ENCODE peak calls at places on chromosomes 2 and 18, in four cellular contexts. Z, G, H and P are unnamed samples.

GRCh38 chr2:152475982-152476381 is 141.0 kb downstream of the FMNL2 start:
- DNase-seq in G (no peak), H (no peak), Z (no peak), P (no peak)

GRCh38 chr2:234145511-234145910 is 95.0 kb downstream of the SPP2 start:
- DNase-seq in G (no peak), Z (no peak), H (no peak), P (no peak)

GRCh38 chr2:79982445-79982844 is 322.1 kb downstream of the LRRTM1 start:
- DNase-seq in G (peak; percentile 71), Z (no peak), H (no peak), P (no peak)

GRCh38 chr2:45595724-45596435 is 15.2 kb downstream of the SRBD1 start:
- DNase-seq in G (no peak), H (peak; percentile 65), Z (peak; percentile 76), P (no peak)

GRCh38 chr18:24023185-24023814 is 8.7 kb downstream of the TTC39C start:
- DNase-seq in H (no peak), Z (no peak), G (peak; percentile 76), P (no peak)

GRCh38 chr2:61426267-61426897 is 44.5 kb downstream of the USP34 start:
- DNase-seq in G (peak; percentile 83), H (peak; percentile 26), Z (no peak), P (no peak)

GRCh38 chr2:74562126-74562775 is 7.7 kb downstream of the DOK1 start:
- DNase-seq in G (no peak), H (no peak), Z (no peak), P (no peak)

GRCh38 chr2:240463866-240464481 is 28.5 kb downstream of the GPC1 start:
- DNase-seq in H (no peak), G (no peak), Z (no peak), P (no peak)

GRCh38 chr2:160156084-160156483 is 44.0 kb downstream of the ITGB6 start:
- DNase-seq in G (peak; percentile 42), H (no peak), Z (no peak), P (no peak)

GRCh38 chr2:53787255-53787910 is 539 bp downstream of the ERLEC1 start:
- DNase-seq in H (no peak), G (no peak), Z (peak; percentile 18), P (no peak)

GRCh38 chr2:111120253-111121027 is at the start of gene BCL2L11:
- DNase-seq in G (peak; percentile 94), H (peak; percentile 92), Z (peak; percentile 74), P (peak; percentile 97)
- TF ChIP-seq CTCF in G (peak; percentile 42), H (no peak), Z (peak; percentile 18), P (peak; percentile 37)

GRCh38 chr2:133312335-133312734 is 255.9 kb downstream of the NCKAP5 start:
- DNase-seq in G (no peak), Z (no peak), H (no peak), P (no peak)

GRCh38 chr2:133315280-133315679 is 253.0 kb downstream of the NCKAP5 start:
- DNase-seq in H (no peak), G (no peak), Z (no peak), P (no peak)

GRCh38 chr2:133317161-133317560 is 251.1 kb downstream of the NCKAP5 start:
- DNase-seq in H (no peak), Z (no peak), G (no peak), P (no peak)

DNA sequence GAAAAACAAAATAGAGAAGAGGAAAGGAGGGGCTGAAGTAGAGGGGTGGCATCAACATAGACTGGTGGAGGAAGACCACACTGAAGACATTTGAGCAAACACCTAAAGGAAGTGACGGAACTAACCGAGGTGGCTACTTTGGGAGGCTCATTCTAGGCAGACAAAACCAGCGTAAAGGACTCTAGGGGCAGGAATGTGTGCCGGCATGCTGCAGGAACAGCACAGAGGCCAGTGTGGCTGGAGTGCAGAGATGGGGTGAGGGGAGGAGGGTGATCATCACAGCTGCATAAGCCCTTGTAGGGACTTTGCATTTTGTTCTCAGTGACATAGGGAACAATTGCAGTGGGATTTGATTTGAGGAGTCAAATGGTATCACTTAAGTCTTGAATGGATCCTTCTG is 253.5 kb downstream of the NCKAP5 start:
- DNase-seq in H (no peak), Z (no peak), G (peak; percentile 44), P (no peak)
- TF ChIP-seq CTCF in H (no peak), Z (no peak), G (peak; percentile 48), P (no peak)

GRCh38 chr2:70191244-70191735 is 471 bp upstream of the C2orf42 start:
- DNase-seq in H (no peak), G (no peak), Z (no peak), P (no peak)

GRCh38 chr2:70192516-70192915 is 1.7 kb upstream of the C2orf42 start:
- DNase-seq in Z (no peak), G (no peak), H (no peak), P (no peak)

GRCh38 chr2:70188460-70188859 is 2.4 kb downstream of the C2orf42 start:
- DNase-seq in H (no peak), G (no peak), Z (no peak), P (no peak)

GRCh38 chr2:70190086-70190412 is 770 bp downstream of the C2orf42 start:
- DNase-seq in G (no peak), Z (no peak), H (no peak), P (peak; percentile 64)

GRCh38 chr2:70190413-70191243 is at the start of gene C2orf42:
- DNase-seq in H (peak; percentile 98), G (peak; percentile 97), Z (peak; percentile 96), P (peak; percentile 97)
- TF ChIP-seq CTCF in H (no peak), G (peak; percentile 34), Z (no peak), P (no peak)

DNA sequence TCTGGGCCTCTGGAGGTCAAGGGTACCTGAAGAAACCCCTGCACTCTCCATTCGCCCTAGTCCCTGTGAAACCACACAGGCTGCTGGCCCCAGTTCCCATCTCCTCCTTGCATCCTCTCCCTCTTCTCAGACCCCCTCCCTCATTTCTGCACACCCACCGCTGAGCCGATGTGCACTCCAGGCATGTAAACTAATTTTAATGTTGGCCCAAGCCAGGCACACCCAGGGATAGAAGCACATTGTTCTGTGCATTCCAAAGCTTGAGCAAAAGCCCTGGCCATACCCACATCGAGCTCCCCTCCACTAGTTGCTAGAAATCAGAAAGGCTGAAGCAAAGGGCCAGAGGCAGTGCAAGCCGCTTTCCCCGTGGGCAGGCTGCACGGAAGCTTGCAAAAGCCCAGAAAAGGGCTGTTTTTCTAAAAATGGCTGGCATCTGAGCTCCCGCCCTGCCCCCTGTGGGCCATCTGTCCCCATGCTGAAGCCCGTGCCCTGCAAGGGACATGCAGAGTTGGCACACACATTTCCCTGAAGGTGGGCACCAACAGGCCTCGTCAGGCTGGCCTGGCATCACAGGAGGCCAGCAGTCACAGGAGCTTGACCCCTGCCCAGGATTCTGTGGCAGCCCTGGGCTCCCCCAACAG is 181.6 kb downstream of the SMAD7 start:
- DNase-seq in Z (no peak), H (no peak), G (no peak), P (no peak)
- TF ChIP-seq CTCF in Z (peak; percentile 37), H (no peak), G (peak; percentile 28), P (peak; percentile 11)

DNA sequence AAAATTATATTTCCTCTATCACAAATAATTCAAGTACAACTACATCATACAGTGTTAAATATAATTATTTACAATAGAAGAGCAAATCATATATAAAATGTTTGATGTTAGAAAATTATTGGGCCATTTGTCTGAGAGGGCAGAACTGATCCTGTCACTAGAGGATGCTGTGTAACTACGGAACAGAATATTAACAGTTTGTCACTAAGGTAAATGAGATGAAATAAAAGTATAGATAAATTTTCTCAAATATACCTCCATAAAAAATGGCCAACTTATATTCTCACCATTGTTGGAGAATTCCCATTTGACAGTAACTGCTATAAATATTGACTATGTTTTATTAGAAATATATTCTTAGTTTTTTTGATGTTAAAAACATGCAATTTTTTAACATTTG is 1067.4 kb upstream of the DDX18 start:
- DNase-seq in Z (no peak), H (no peak), G (no peak), P (no peak)
- TF ChIP-seq CTCF in Z (no peak), H (no peak), G (peak; percentile 63), P (peak; percentile 61)

GRCh38 chr2:227377461-227378351 is 1.4 kb downstream of the TM4SF20 start:
- DNase-seq in H (no peak), G (no peak), Z (peak; percentile 13), P (no peak)
- TF ChIP-seq CTCF in H (no peak), G (peak; percentile 33), Z (peak; percentile 47), P (no peak)